ENCODE peak calls at places on chromosomes 5 and 9, in seven cellular contexts. K, V, F, H, G, O and L are unnamed samples.

GRCh38 chr5:154756203-154756870 is 1.2 kb downstream of the LARP1 start:
- DNase-seq in K (peak; percentile 76), V (peak; percentile 51), F (peak; percentile 60), H (no peak), G (peak; percentile 91), O (peak; percentile 81), L (no peak)

GRCh38 chr5:7329712-7330111 is 66.2 kb upstream of the ADCY2 start:
- DNase-seq in K (no peak), V (no peak), F (no peak), H (no peak), G (no peak), O (no peak), L (no peak)

GRCh38 chr9:134853893-134854292 is 26.7 kb upstream of the FCN2 start:
- DNase-seq in K (no peak), V (peak; percentile 3), F (no peak), H (no peak), G (no peak), O (no peak), L (no peak)

GRCh38 chr5:61674403-61674802 is 342.3 kb downstream of the ZSWIM6 start:
- DNase-seq in K (no peak), V (no peak), F (peak; percentile 48), H (no peak), G (no peak), O (no peak), L (no peak)

GRCh38 chr9:93308158-93308602 is 124.2 kb downstream of the WNK2 start:
- DNase-seq in K (no peak), V (no peak), F (peak; percentile 4), H (no peak), G (peak; percentile 59), O (no peak), L (no peak)

GRCh38 chr5:76709762-76710161 is 6.2 kb upstream of the F2R start:
- DNase-seq in K (no peak), V (no peak), F (no peak), H (no peak), G (no peak), O (no peak), L (peak; percentile 83)

GRCh38 chr9:86075132-86075807 is 24.1 kb downstream of the GOLM1 start:
- DNase-seq in K (no peak), V (no peak), F (no peak), H (no peak), G (no peak), O (no peak), L (no peak)

GRCh38 chr9:122948313-122948712 is 7.5 kb downstream of the RABGAP1 start:
- DNase-seq in K (no peak), V (no peak), F (no peak), H (no peak), G (no peak), O (no peak), L (no peak)

GRCh38 chr9:137550958-137551655 is 572 bp upstream of the MRPL41 start:
- DNase-seq in K (no peak), V (no peak), F (no peak), H (peak; percentile 52), G (peak; percentile 92), O (peak; percentile 92), L (no peak)

GRCh38 chr5:128711216-128711615 is 173.2 kb upstream of the FBN2 start:
- DNase-seq in K (no peak), V (no peak), F (no peak), H (no peak), G (no peak), O (no peak), L (no peak)

GRCh38 chr5:9421823-9422354 is 124.0 kb downstream of the SEMA5A start:
- DNase-seq in K (no peak), V (no peak), F (no peak), H (no peak), G (no peak), O (no peak), L (no peak)

GRCh38 chr5:84642324-84642723 is 257.6 kb upstream of the EDIL3 start:
- DNase-seq in K (no peak), V (no peak), F (no peak), H (no peak), G (peak; percentile 22), O (no peak), L (no peak)

GRCh38 chr9:133252301-133252776 is 22.7 kb downstream of the ABO start:
- DNase-seq in K (no peak), V (peak; percentile 95), F (peak; percentile 91), H (peak; percentile 27), G (no peak), O (no peak), L (no peak)

GRCh38 chr5:150503977-150504620 is 3.8 kb upstream of the NDST1 start:
- DNase-seq in K (peak; percentile 73), V (peak; percentile 94), F (peak; percentile 68), H (no peak), G (peak; percentile 83), O (peak; percentile 79), L (no peak)

GRCh38 chr9:108830292-108830691 is 25.5 kb downstream of the ACTL7B start:
- DNase-seq in K (no peak), V (no peak), F (no peak), H (no peak), G (no peak), O (no peak), L (no peak)

GRCh38 chr9:124695280-124695890 is 75.7 kb downstream of the NR6A1 start:
- DNase-seq in K (no peak), V (no peak), F (no peak), H (no peak), G (no peak), O (no peak), L (no peak)

GRCh38 chr5:64811050-64811640 is 42.4 kb downstream of the CWC27 start:
- DNase-seq in K (no peak), V (no peak), F (no peak), H (peak; percentile 37), G (no peak), O (peak; percentile 56), L (peak; percentile 32)

GRCh38 chr5:93599427-93600146 is 16.6 kb downstream of the NR2F1 start:
- DNase-seq in K (no peak), V (no peak), F (no peak), H (no peak), G (no peak), O (no peak), L (no peak)

GRCh38 chr9:122268041-122268814 is 3.5 kb downstream of the MRRF start:
- DNase-seq in K (no peak), V (no peak), F (no peak), H (no peak), G (no peak), O (no peak), L (no peak)

GRCh38 chr5:146042628-146043279 is 62.6 kb downstream of the PLAC8L1 start:
- DNase-seq in K (no peak), V (no peak), F (peak; percentile 37), H (peak; percentile 27), G (no peak), O (peak; percentile 68), L (no peak)

GRCh38 chr5:58887721-58888409 is 305.0 kb downstream of the RAB3C start:
- DNase-seq in K (peak; percentile 68), V (peak; percentile 28), F (no peak), H (no peak), G (no peak), O (no peak), L (no peak)

GRCh38 chr5:58890265-58890664 is 307.4 kb downstream of the RAB3C start:
- DNase-seq in K (no peak), V (no peak), F (no peak), H (no peak), G (no peak), O (no peak), L (no peak)

GRCh38 chr5:58891971-58892343 is 309.1 kb downstream of the RAB3C start:
- DNase-seq in K (no peak), V (no peak), F (no peak), H (no peak), G (no peak), O (no peak), L (no peak)

GRCh38 chr5:58893551-58893950 is 310.7 kb downstream of the RAB3C start:
- DNase-seq in K (no peak), V (no peak), F (no peak), H (no peak), G (no peak), O (no peak), L (no peak)

DNA sequence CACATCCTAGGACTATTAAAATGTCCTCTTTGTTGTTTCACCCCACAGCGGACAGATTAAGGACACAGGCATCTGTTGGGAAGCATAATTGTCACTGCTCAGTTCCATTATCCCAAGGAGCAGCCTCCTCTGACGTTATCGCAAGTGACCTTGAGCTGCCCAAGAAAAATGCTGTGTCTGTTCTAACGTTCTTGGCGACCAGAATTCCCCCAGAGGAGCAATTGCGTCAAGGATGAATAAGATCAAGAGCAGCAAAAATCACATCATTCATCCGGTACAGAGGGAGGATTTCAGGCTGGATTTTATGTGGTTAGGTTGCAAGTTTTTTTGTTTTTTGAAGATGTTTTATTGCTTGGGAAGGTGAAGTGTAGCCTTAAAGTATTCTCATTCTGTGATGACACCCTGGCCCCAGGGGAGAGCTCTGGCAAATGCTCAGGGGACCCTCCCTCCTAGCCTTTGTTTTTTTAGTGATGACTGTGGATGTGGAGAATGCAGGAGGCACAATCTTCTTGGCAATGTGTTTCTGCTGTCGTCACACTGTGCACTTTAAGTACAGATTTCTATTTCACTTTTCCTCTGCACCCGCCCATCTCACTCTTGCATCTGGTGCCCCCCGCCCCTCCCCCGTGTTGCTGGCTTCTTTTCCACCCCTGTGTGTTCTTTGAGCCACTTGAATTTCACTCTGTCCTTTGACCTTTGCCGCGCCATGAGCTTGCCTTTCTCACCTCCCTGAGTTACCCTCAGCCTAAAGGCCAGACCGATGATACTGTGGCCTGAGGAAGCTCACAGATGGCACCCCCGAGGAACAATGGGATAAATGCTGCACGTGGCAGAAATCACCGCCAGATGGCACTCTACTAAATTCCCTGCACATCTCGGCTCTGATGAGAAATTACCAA is 308.4 kb downstream of the RAB3C start:
- DNase-seq in K (peak; percentile 77), V (peak; percentile 59), F (peak; percentile 69), H (peak; percentile 33), G (no peak), O (peak; percentile 51), L (no peak)
- H3K4me3 ChIP-seq in K (no peak overlapping the region), V (no peak overlapping the region), F (no peak overlapping the region), H (no peak overlapping the region), G (no peak overlapping the region), O (no peak overlapping the region), L (peak overlapping the region; percentile 71)

GRCh38 chr5:588406-588995 is 23.6 kb upstream of the CEP72 start:
- DNase-seq in K (peak; percentile 43), V (no peak), F (no peak), H (no peak), G (no peak), O (no peak), L (no peak)
- TF ChIP-seq POLR2AphosphoS5 in K (no peak), V (no peak), F (no peak), H (no peak), G (no peak), O (no peak), L (no peak)

DNA sequence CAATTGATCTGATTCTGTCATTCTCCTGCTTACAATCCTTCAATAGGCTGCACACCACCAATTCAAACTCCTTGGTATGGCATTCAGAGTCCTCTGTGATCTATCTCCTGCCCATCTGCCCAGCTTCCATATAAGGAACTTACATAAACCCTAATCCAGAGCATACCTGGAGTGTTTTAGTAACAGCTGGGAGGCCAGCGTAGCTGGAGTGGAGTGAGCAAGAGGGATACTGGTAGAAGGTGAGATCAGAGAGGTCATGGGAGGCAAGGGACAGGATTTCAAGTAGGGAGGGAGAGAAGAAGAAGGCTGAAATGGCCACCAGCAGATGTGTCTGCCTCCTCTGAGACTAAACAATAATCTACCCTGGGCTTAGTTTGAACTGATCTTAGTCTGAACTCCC is 288.5 kb downstream of the MEF2C start:
- DNase-seq in K (no peak), V (no peak), F (no peak), H (no peak), G (no peak), O (no peak), L (no peak)
- H3K4me3 ChIP-seq in K (no peak overlapping the region), V (no peak overlapping the region), F (no peak overlapping the region), H (no peak overlapping the region), G (no peak overlapping the region), O (no peak overlapping the region), L (no peak overlapping the region)

GRCh38 chr5:38316544-38317224 is 58.3 kb downstream of the EGFLAM start:
- DNase-seq in K (no peak), V (no peak), F (no peak), H (no peak), G (no peak), O (no peak), L (no peak)
- TF ChIP-seq POLR2AphosphoS5 in K (peak; percentile 41), V (no peak), F (no peak), H (no peak), G (no peak), O (no peak), L (no peak)